ENCODE peak calls at places on chromosomes 13 and 19, in eight cellular contexts. P, N, G, U, E, L, A and F are unnamed samples. For H3K9me3, the result is how much of the 10 kb centered on the place peaks cover.

GRCh38 chr19:3507371-3508120 is 1.4 kb downstream of the FZR1 start:
- DNase-seq in L (peak), E (peak), P (peak), N (no peak), G (no peak), A (no peak), U (peak), F (peak)

GRCh38 chr13:103104340-103104739 is 38.1 kb upstream of the SLC10A2 start:
- DNase-seq in N (no peak), U (no peak), E (no peak), A (no peak), L (no peak), G (no peak), P (no peak), F (no peak)

GRCh38 chr19:31285744-31286143 is 63.5 kb downstream of the TSHZ3 start:
- DNase-seq in L (peak), N (peak), E (peak), A (no peak), G (no peak), U (peak), P (no peak), F (no peak)

GRCh38 chr19:9911524-9911923 is 24.8 kb downstream of the OLFM2 start:
- DNase-seq in U (no peak), A (no peak), E (no peak), P (no peak), N (no peak), L (no peak), G (no peak), F (no peak)

GRCh38 chr19:7544626-7545025 is 9.1 kb downstream of the PNPLA6 start:
- DNase-seq in N (peak), G (no peak), A (no peak), L (no peak), U (no peak), P (no peak), E (peak), F (no peak)

GRCh38 chr13:44431150-44431549 is 57.5 kb downstream of the SERP2 start:
- DNase-seq in P (peak), A (no peak), L (no peak), N (no peak), U (no peak), G (no peak), E (no peak), F (no peak)

GRCh38 chr13:19864018-19864338 is 529 bp upstream of the ZMYM5 start:
- DNase-seq in G (peak), L (peak), A (peak), E (peak), N (peak), P (no peak), U (peak), F (peak)

GRCh38 chr13:35349673-35350278 is 126.7 kb downstream of the MAB21L1 start:
- DNase-seq in E (peak), P (peak), A (no peak), G (no peak), U (no peak), N (no peak), L (no peak), F (no peak)

GRCh38 chr19:47228937-47229673 is 1.9 kb downstream of the BBC3 start:
- DNase-seq in U (peak), A (no peak), P (no peak), N (peak), E (no peak), G (no peak), L (peak), F (peak)

GRCh38 chr19:47226426-47227346 is 4.3 kb downstream of the BBC3 start:
- DNase-seq in E (peak), A (peak), U (peak), G (peak), N (peak), L (peak), P (peak), F (peak)

GRCh38 chr13:98976338-98976737 is 1.5 kb downstream of the DOCK9 start:
- DNase-seq in G (no peak), P (no peak), A (no peak), U (peak), L (peak), N (no peak), E (no peak), F (no peak)

DNA sequence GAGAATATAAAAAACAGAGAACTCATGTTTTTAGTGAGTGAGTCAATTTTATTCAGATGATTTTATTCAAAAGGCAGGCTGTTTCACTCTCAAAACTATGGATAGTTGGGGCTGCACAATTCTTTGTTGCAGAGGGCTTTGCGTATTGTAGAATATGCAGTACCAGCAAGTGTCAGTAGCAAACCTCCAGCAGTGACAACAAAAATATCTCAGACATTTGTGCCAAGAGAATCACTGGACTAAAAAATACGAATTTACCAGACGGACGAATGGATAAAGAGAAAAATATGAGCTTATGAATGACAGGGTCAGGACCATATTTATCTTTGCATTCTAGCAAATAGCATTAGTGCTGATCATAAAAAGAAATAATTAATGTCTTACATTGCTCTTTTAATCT is 359.1 kb downstream of the FGF14 start:
- DNase-seq in U (no peak), E (no peak), N (no peak), L (no peak), G (no peak), P (no peak), A (no peak), F (no peak)
- H3K9me3 ChIP-seq in U (under half), E (under half), N (under half), L (under half), G (under half), P (under half), A (under half), F (under half)

GRCh38 chr19:44131955-44132354 is 9.4 kb upstream of the ZNF234 start:
- DNase-seq in U (no peak), P (no peak), L (no peak), N (no peak), E (no peak), A (no peak), G (no peak), F (no peak)
- H3K9me3 ChIP-seq in U (half or more), P (under half), L (under half), N (half or more), E (under half), A (half or more), G (half or more), F (half or more)

GRCh38 chr19:37165635-37166034 is 6.9 kb downstream of the ZNF585A start:
- DNase-seq in G (no peak), A (no peak), P (no peak), L (no peak), E (no peak), U (no peak), N (no peak), F (no peak)
- H3K9me3 ChIP-seq in G (half or more), A (half or more), P (under half), L (under half), E (under half), U (half or more), N (half or more), F (half or more)

DNA sequence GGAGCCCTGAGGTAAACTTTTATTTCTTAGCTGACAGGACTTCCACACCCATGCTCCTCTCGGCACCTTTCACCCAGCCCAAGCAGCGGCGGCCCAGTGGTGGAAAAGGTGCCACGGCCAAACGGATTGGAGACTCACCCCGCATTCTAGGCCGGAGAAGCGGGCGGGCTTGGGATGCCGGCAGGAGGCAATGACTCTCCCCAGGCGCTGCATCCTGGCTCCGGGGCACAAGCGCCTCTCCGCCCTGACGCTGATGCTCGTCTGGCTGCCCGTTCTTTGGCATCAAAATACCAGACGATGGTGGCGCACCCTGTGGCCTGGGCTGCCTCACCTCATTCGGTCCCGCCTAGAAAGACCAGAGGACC is 6.7 kb upstream of the ZNF606 start:
- DNase-seq in A (no peak), U (no peak), P (no peak), L (no peak), E (no peak), N (peak), G (no peak), F (no peak)
- H3K9me3 ChIP-seq in A (half or more), U (half or more), P (under half), L (under half), E (under half), N (half or more), G (half or more), F (half or more)

GRCh38 chr13:23844132-23844531 is 45.1 kb downstream of the MIPEP start:
- DNase-seq in G (no peak), L (no peak), N (no peak), P (no peak), U (no peak), A (no peak), E (no peak), F (no peak)

GRCh38 chr13:23848019-23848418 is 41.2 kb downstream of the MIPEP start:
- DNase-seq in N (no peak), U (no peak), A (no peak), P (no peak), E (no peak), G (no peak), L (no peak), F (no peak)

GRCh38 chr13:23847545-23847944 is 41.7 kb downstream of the MIPEP start:
- DNase-seq in U (no peak), L (no peak), G (no peak), N (no peak), P (no peak), E (no peak), A (no peak), F (no peak)

GRCh38 chr13:23845309-23845708 is 43.9 kb downstream of the MIPEP start:
- DNase-seq in A (no peak), G (no peak), P (no peak), U (no peak), N (no peak), L (no peak), E (no peak), F (no peak)

GRCh38 chr13:23842406-23842805 is 46.8 kb downstream of the MIPEP start:
- DNase-seq in A (no peak), N (no peak), P (peak), U (no peak), L (no peak), E (no peak), G (no peak), F (no peak)
- H3K9me3 ChIP-seq in A (under half), N (under half), P (under half), U (under half), L (under half), E (under half), G (under half), F (under half)

GRCh38 chr19:43966079-43966694 is 15.2 kb downstream of the ZNF221 start:
- DNase-seq in G (no peak), N (no peak), U (peak), E (no peak), L (peak), P (no peak), A (no peak), F (no peak)
- H3K9me3 ChIP-seq in G (half or more), N (half or more), U (half or more), E (under half), L (under half), P (under half), A (half or more), F (half or more)